ENCODE peak calls at places on chromosome 2, in four cellular contexts. N, T, H and Y are unnamed samples.
A peak's percentile ranks its signal among the peaks of the same experiment; 100 is the strongest.

GRCh38 chr2:10500601-10501361 is 52.7 kb upstream of the ODC1 start:
- DNase-seq in H (no peak), N (no peak), T (peak; percentile 26), Y (no peak)

GRCh38 chr2:212176151-212176550 is 362.5 kb downstream of the ERBB4 start:
- DNase-seq in H (no peak), N (no peak), T (no peak), Y (no peak)

GRCh38 chr2:130865401-130865800 is 28.7 kb downstream of the ARHGEF4 start:
- DNase-seq in H (no peak), N (no peak), T (no peak), Y (no peak)

GRCh38 chr2:183390109-183390508 is 265.9 kb downstream of the NUP35 start:
- DNase-seq in N (no peak), T (no peak), H (no peak), Y (no peak)

GRCh38 chr2:170721678-170722077 is 6.5 kb downstream of the SP5 start:
- DNase-seq in H (no peak), N (no peak), T (no peak), Y (no peak)

GRCh38 chr2:96869824-96870630 is at the start of gene SEMA4C:
- DNase-seq in N (no peak), T (peak; percentile 74), H (peak; percentile 65), Y (no peak)

GRCh38 chr2:219644801-219645480 is 17.5 kb downstream of the SLC4A3 start:
- DNase-seq in N (no peak), H (no peak), T (no peak), Y (no peak)

GRCh38 chr2:75079575-75079974 is 119.7 kb downstream of the TACR1 start:
- DNase-seq in T (no peak), N (peak; percentile 31), H (no peak), Y (peak; percentile 25)

GRCh38 chr2:163613155-163613554 is 122.7 kb downstream of the FIGN start:
- DNase-seq in T (no peak), N (no peak), H (no peak), Y (no peak)

GRCh38 chr2:105919826-105920225 is 175.1 kb downstream of the NCK2 start:
- DNase-seq in H (peak; percentile 37), T (no peak), N (no peak), Y (peak; percentile 60)

GRCh38 chr2:119681868-119682220 is 2.8 kb downstream of the TMEM177 start:
- DNase-seq in H (no peak), N (no peak), T (no peak), Y (no peak)

GRCh38 chr2:111703759-111704158 is 180.2 kb downstream of the ANAPC1 start:
- DNase-seq in T (no peak), N (no peak), H (no peak), Y (no peak)

GRCh38 chr2:26534098-26534864 is 56.4 kb upstream of the OTOF start:
- DNase-seq in T (no peak), H (no peak), N (no peak), Y (no peak)

GRCh38 chr2:1675633-1676032 is 68.7 kb downstream of the PXDN start:
- DNase-seq in N (peak; percentile 89), T (peak; percentile 20), H (no peak), Y (peak; percentile 95)

GRCh38 chr2:30155202-30155601 is 8.4 kb downstream of the YPEL5 start:
- DNase-seq in N (no peak), H (no peak), T (no peak), Y (no peak)

GRCh38 chr2:69762513-69763494 is 20.9 kb downstream of the ANXA4 start:
- DNase-seq in H (no peak), N (no peak), T (no peak), Y (peak; percentile 41)

GRCh38 chr2:98669675-98670074 is 61.3 kb downstream of the MGAT4A start:
- DNase-seq in H (no peak), N (no peak), T (no peak), Y (peak; percentile 20)

GRCh38 chr2:86368181-86368824 is 30.9 kb upstream of the REEP1 start:
- DNase-seq in N (no peak), T (peak; percentile 69), H (peak; percentile 20), Y (peak; percentile 61)

GRCh38 chr2:231640646-231641111 is 48.0 kb downstream of the TEX44 start:
- DNase-seq in N (no peak), T (no peak), H (no peak), Y (peak; percentile 36)

GRCh38 chr2:158779621-158780020 is 15.5 kb upstream of the DAPL1 start:
- DNase-seq in H (no peak), N (no peak), T (no peak), Y (no peak)

GRCh38 chr2:27765621-27766286 is 5.8 kb upstream of the MRPL33 start:
- DNase-seq in T (no peak), H (peak; percentile 44), N (no peak), Y (peak; percentile 25)

GRCh38 chr2:16053437-16054257 is 113.3 kb downstream of the MYCN start:
- DNase-seq in H (no peak), T (no peak), N (no peak), Y (no peak)

GRCh38 chr2:149375801-149376349 is 45.5 kb downstream of the LYPD6 start:
- DNase-seq in H (no peak), N (peak; percentile 93), T (no peak), Y (peak; percentile 7)

GRCh38 chr2:109069430-109070194 is 59.4 kb upstream of the SH3RF3 start:
- DNase-seq in T (no peak), H (no peak), N (no peak), Y (no peak)

GRCh38 chr2:88658890-88659881 is 31.9 kb upstream of the EIF2AK3 start:
- DNase-seq in T (no peak), N (no peak), H (no peak), Y (peak; percentile 68)

GRCh38 chr2:218323526-218324472 is 31.5 kb upstream of the TMBIM1 start:
- DNase-seq in H (no peak), N (no peak), T (peak; percentile 66), Y (peak; percentile 30)

DNA sequence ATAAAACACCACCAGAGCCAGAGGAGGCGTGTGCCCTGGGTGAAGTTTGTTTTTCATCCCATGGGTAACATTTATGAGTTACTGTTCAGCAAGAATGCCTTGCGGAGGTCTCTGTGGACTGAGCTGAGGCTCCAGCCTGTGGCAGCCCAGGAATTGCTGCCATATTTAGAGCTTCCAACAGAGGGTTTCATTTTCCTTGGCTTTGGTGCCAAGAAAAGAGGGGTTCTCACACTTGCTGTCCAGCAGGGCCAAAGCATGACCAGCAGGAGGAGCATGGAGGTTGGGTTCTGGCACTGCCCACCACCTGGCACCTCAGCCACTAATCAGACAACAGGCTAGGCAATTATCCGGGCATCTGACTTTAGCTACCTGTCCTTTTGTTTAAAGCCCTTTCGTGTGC is 36.7 kb downstream of the EPAS1 start:
- DNase-seq in T (no peak), H (no peak), N (no peak), Y (peak; percentile 55)
- TF ChIP-seq CTCF in T (no peak), H (no peak), N (peak; percentile 8), Y (peak; percentile 27)

DNA sequence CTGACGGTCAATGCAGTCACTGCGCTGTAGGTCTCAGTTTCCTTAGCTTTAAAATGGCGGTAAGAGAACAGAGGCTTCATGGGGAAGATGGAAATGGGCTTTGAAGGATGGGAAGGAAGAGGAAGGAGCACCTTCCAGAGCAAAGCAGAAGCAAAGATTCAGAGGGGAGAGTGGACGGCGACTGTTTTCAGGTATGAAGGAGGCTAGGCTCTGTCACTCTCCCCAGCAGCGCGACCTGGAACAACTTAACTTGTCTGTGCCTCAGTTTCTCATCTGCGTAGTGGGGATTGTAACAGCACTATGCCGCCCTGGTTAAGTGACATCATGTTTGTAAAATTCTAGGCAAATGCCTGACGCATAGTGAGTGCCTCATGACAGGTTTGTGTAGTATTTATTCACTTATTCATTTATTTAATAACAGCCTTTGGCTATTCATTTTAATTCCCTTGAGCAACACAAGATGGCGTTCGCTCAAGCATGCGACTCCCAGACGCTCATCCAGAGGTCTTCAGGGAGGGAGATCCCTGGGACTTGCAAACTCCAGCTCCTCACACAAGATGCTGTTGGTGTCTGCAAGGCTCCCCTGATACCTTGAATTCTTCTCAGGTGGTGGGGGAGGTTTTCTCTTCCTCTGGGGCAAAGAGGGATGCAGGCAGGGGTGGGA is 336.3 kb downstream of the DYSF start:
- DNase-seq in N (no peak), T (peak; percentile 16), H (no peak), Y (peak; percentile 35)
- TF ChIP-seq CTCF in N (no peak), T (no peak), H (no peak), Y (peak; percentile 20)

GRCh38 chr2:138732651-138733050 is 47.5 kb downstream of the NXPH2 start:
- DNase-seq in H (no peak), N (no peak), T (no peak), Y (no peak)
- TF ChIP-seq CTCF in H (no peak), N (no peak), T (no peak), Y (no peak)

GRCh38 chr2:167215595-167215994 is 327.3 kb downstream of the XIRP2 start:
- DNase-seq in H (no peak), T (no peak), N (no peak), Y (no peak)

GRCh38 chr2:167209784-167210183 is 321.5 kb downstream of the XIRP2 start:
- DNase-seq in N (no peak), H (no peak), T (no peak), Y (peak; percentile 53)

DNA sequence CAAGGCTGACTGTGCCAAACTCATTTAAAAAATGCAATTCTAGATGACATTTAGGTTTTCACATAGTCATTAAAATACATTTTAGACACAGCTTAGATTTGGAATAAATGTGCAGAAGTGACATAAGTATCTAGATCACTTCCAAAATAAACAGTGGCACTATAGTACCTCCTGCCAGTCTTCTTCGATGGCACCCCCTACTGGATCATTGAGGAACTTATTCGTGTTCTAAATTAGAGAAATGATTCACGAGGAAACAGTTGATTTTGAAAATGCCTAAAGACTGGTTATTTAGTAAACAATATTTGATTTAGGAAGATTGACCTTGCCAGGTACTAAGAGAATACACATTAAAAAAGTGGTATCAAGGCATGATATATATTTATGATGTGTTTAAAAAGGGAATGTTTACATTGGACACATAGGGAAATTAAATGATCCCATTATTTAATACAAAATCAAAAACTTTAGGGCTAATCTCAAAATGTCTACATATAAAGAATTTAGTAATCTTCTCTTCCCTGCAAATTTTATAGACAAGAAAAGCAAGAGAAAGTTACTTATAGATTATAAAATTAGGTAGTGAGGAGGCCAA is 323.9 kb downstream of the XIRP2 start:
- DNase-seq in N (peak; percentile 34), T (no peak), H (no peak), Y (peak; percentile 76)
- TF ChIP-seq CTCF in N (peak; percentile 79), T (peak; percentile 88), H (no peak), Y (peak; percentile 90)

GRCh38 chr2:7084601-7085000 is 167.4 kb downstream of the RNF144A start:
- DNase-seq in H (no peak), T (no peak), N (no peak), Y (no peak)

GRCh38 chr2:7089284-7089683 is 172.1 kb downstream of the RNF144A start:
- DNase-seq in H (no peak), N (no peak), T (no peak), Y (no peak)

DNA sequence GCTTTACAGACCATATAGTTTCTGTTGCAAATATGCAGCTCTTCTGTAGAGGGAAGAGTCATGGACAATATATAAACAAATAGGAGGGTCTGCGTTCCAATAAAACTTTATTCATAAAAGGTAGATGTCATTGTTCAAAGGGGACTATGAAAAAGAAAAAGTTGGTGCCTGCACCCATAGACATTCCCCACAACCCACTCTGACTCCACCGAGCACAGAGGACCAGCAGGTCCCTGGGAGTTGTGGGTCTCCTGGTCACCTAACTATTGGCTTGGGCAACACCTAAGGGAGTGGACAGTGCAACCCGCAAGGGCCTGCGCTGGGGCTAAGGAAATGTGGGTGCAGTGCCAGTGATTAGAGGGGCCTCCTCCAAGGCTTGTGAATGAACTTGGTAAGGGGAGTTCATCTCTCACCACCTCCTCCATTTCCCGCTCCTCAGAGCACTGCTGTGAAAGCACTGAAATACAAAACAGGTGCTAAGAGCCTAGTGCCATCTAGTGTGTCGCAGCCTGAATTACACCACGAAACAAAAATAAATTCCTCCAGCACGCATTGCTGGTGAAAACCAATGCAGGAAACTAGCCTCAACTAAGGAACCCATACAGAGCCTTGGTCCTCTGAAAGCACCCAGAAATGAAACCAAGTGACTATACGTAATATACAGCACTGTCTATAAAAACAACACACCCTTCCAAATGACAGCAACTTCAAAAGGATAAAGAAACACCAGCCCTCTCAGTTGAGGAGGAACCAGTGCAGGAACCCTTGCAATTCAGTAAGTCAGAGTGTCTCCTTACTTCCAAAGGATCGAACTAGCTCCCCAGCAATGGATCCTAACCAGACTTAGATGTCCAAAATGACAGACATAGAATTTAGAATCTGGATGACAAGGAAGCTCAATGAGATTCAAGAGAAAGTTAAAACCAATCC is 166.6 kb downstream of the RNF144A start:
- DNase-seq in T (no peak), N (peak; percentile 11), H (no peak), Y (peak; percentile 54)
- TF ChIP-seq CTCF in T (no peak), N (peak; percentile 55), H (peak; percentile 33), Y (peak; percentile 71)